ENCODE peak calls at places on chromosomes 6 and 20, in eight cellular contexts. P, V, H, O, E, G, M and Y are unnamed samples.

GRCh38 chr6:113340371-113340770 is 516.8 kb upstream of the MARCKS start:
- DNase-seq in P (no peak), V (no peak), H (no peak), O (no peak), E (no peak), G (no peak), M (no peak), Y (no peak)

GRCh38 chr6:39792501-39793450 is 600 bp downstream of the DAAM2 start:
- DNase-seq in P (no peak), V (no peak), H (peak), O (no peak), E (no peak), G (no peak), M (no peak), Y (no peak)

GRCh38 chr6:139449611-139450000 is 75.2 kb upstream of the CITED2 start:
- DNase-seq in P (no peak), V (no peak), H (no peak), O (no peak), E (peak), G (no peak), M (no peak), Y (peak)

GRCh38 chr6:45192556-45192955 is 135.6 kb upstream of the RUNX2 start:
- DNase-seq in P (no peak), V (no peak), H (no peak), O (no peak), E (no peak), G (no peak), M (no peak), Y (peak)

GRCh38 chr6:155418017-155418749 is 37.5 kb downstream of the NOX3 start:
- DNase-seq in P (peak), V (peak), H (no peak), O (no peak), E (peak), G (peak), M (peak), Y (peak)

GRCh38 chr6:411402-412145 is 20.0 kb downstream of the IRF4 start:
- DNase-seq in P (peak), V (no peak), H (no peak), O (no peak), E (no peak), G (no peak), M (peak), Y (no peak)

GRCh38 chr6:17584241-17584803 is 15.8 kb upstream of the FAM8A1 start:
- DNase-seq in P (peak), V (peak), H (peak), O (peak), E (peak), G (no peak), M (peak), Y (peak)

GRCh38 chr6:13666194-13667105 is 45.2 kb downstream of the RANBP9 start:
- DNase-seq in P (peak), V (no peak), H (no peak), O (no peak), E (peak), G (no peak), M (no peak), Y (peak)

GRCh38 chr20:55067158-55067825 is 591.9 kb downstream of the DOK5 start:
- DNase-seq in P (no peak), V (no peak), H (no peak), O (no peak), E (no peak), G (no peak), M (no peak), Y (no peak)

GRCh38 chr20:19887566-19888268 is 129.4 kb upstream of the NAA20 start:
- DNase-seq in P (no peak), V (no peak), H (no peak), O (no peak), E (no peak), G (no peak), M (no peak), Y (peak)

GRCh38 chr6:72770959-72771358 is 149.1 kb downstream of the KCNQ5 start:
- DNase-seq in P (no peak), V (no peak), H (no peak), O (no peak), E (no peak), G (no peak), M (no peak), Y (no peak)

GRCh38 chr20:46808565-46808964 is 86.1 kb upstream of the EYA2 start:
- DNase-seq in P (no peak), V (no peak), H (no peak), O (no peak), E (no peak), G (no peak), M (no peak), Y (no peak)

GRCh38 chr6:89818977-89819335 is 638 bp downstream of the MDN1 start:
- DNase-seq in P (peak), V (peak), H (no peak), O (no peak), E (peak), G (no peak), M (peak), Y (peak)

GRCh38 chr6:28693033-28693750 is 167.5 kb downstream of the GPX5 start:
- DNase-seq in P (no peak), V (no peak), H (peak), O (no peak), E (no peak), G (no peak), M (no peak), Y (no peak)

GRCh38 chr6:97885230-97885772 is 602.3 kb upstream of the MMS22L start:
- DNase-seq in P (no peak), V (no peak), H (peak), O (no peak), E (no peak), G (no peak), M (no peak), Y (no peak)

GRCh38 chr6:113786168-113786567 is 71.0 kb upstream of the MARCKS start:
- DNase-seq in P (no peak), V (no peak), H (no peak), O (peak), E (no peak), G (no peak), M (no peak), Y (no peak)

GRCh38 chr6:81769834-81770233 is 17.4 kb upstream of the TENT5A start:
- DNase-seq in P (peak), V (no peak), H (no peak), O (no peak), E (no peak), G (no peak), M (no peak), Y (no peak)

GRCh38 chr6:138161118-138161433 is 663 bp upstream of the ARFGEF3 start:
- DNase-seq in P (no peak), V (no peak), H (peak), O (no peak), E (no peak), G (no peak), M (peak), Y (no peak)

GRCh38 chr20:45998761-45999160 is 9.9 kb upstream of the MMP9 start:
- DNase-seq in P (no peak), V (peak), H (no peak), O (no peak), E (no peak), G (no peak), M (peak), Y (no peak)

GRCh38 chr6:167282165-167282564 is 8.9 kb upstream of the UNC93A start:
- DNase-seq in P (no peak), V (no peak), H (no peak), O (no peak), E (no peak), G (no peak), M (no peak), Y (no peak)

GRCh38 chr6:39206250-39206721 is 23.0 kb downstream of the KCNK5 start:
- DNase-seq in P (peak), V (no peak), H (no peak), O (no peak), E (no peak), G (no peak), M (no peak), Y (no peak)

GRCh38 chr20:4147319-4147718 is 132.0 kb upstream of the RNF24 start:
- DNase-seq in P (no peak), V (no peak), H (no peak), O (no peak), E (no peak), G (no peak), M (no peak), Y (no peak)

GRCh38 chr6:43887906-43888683 is 118.1 kb downstream of the VEGFA start:
- DNase-seq in P (no peak), V (no peak), H (no peak), O (no peak), E (no peak), G (no peak), M (no peak), Y (no peak)

GRCh38 chr20:58585753-58586540 is 65.1 kb upstream of the STX16 start:
- DNase-seq in P (no peak), V (no peak), H (no peak), O (no peak), E (no peak), G (no peak), M (peak), Y (no peak)

GRCh38 chr20:36493801-36494114 is 47.6 kb upstream of the MYL9 start:
- DNase-seq in P (no peak), V (no peak), H (no peak), O (no peak), E (peak), G (no peak), M (no peak), Y (peak)

GRCh38 chr6:165178056-165178455 is 131.3 kb downstream of the C6orf118 start:
- DNase-seq in P (peak), V (no peak), H (no peak), O (peak), E (no peak), G (no peak), M (no peak), Y (peak)

GRCh38 chr6:56699066-56699654 is 56.5 kb upstream of the DST start:
- DNase-seq in P (peak), V (peak), H (no peak), O (no peak), E (peak), G (no peak), M (peak), Y (peak)

GRCh38 chr20:35912877-35913276 is 41.4 kb downstream of the SCAND1 start:
- DNase-seq in P (no peak), V (no peak), H (no peak), O (no peak), E (no peak), G (no peak), M (no peak), Y (peak)

GRCh38 chr6:140684776-140685550 is 1310.5 kb upstream of the CITED2 start:
- DNase-seq in P (no peak), V (no peak), H (no peak), O (no peak), E (peak), G (no peak), M (no peak), Y (peak)

GRCh38 chr6:19333936-19334335 is 503.2 kb upstream of the ID4 start:
- DNase-seq in P (peak), V (no peak), H (no peak), O (peak), E (peak), G (no peak), M (no peak), Y (peak)